ENCODE peak calls at places on chromosomes 7 and 10, in ten cellular contexts. A is anterior cingulate cortex; I is AG09319; T is HCT116; M is adrenal gland; W is NCI-H524 treated with DMSO at 0.1 percent for 48 hours; B is aorta; R is activated T-helper 1 cell treated with anti-CD3 and anti-CD28 coated beads, Interleukin-12 subunit alpha, Interleukin-12 subunit beta, Interleukin-2, Interleukin-4 antibody, amounts not matched to agents 30 ng/mL and 10 ng/mL and 1 ng/mL, durations not matched to agents 14 hours and 24 hours and 36 hours; H is neuronal stem cell; E is NCI-H1417 treated with DMSO at 0.1 percent for 48 hours. Q is an unnamed sample.

GRCh38 chr10:67114945-67115344 is 189.1 kb downstream of the LRRTM3 start:
- DNase-seq in R (no peak), H (no peak), W (no peak), A (no peak), M (no peak), I (no peak), B (no peak), E (peak), T (no peak), Q (no peak)

GRCh38 chr10:80141696-80142460 is 9.3 kb downstream of the PLAC9 start:
- DNase-seq in A (no peak), M (no peak), W (no peak), I (no peak), E (no peak), H (no peak), R (no peak), T (no peak), B (no peak), Q (no peak)

GRCh38 chr10:57696641-57697040 is 571.1 kb downstream of the IPMK start:
- DNase-seq in H (no peak), R (no peak), I (peak), E (no peak), M (no peak), A (no peak), W (no peak), T (no peak), B (no peak), Q (no peak)

GRCh38 chr7:84780158-84781124 is 406.4 kb downstream of the SEMA3D start:
- DNase-seq in H (no peak), I (no peak), W (no peak), T (no peak), E (no peak), B (peak), R (no peak), M (no peak), A (no peak), Q (no peak)

GRCh38 chr10:125692932-125693847 is 10.2 kb upstream of the TEX36 start:
- DNase-seq in W (no peak), H (no peak), A (no peak), R (no peak), E (no peak), M (no peak), T (no peak), B (no peak), I (peak), Q (no peak)

GRCh38 chr10:51000164-51000563 is 74.1 kb upstream of the PRKG1 start:
- DNase-seq in E (no peak), B (no peak), M (no peak), R (no peak), W (no peak), T (no peak), A (no peak), H (no peak), I (no peak), Q (no peak)

GRCh38 chr10:68992721-68993440 is 4.3 kb downstream of the KIFBP start:
- DNase-seq in W (no peak), H (no peak), A (no peak), T (no peak), B (peak), M (peak), I (peak), E (no peak), R (no peak), Q (no peak)

GRCh38 chr10:121448768-121449456 is 149.3 kb downstream of the FGFR2 start:
- DNase-seq in R (no peak), W (no peak), T (no peak), A (no peak), M (no peak), I (no peak), B (no peak), H (no peak), E (no peak), Q (no peak)

GRCh38 chr10:125121003-125121402 is 39.4 kb downstream of the CTBP2 start:
- DNase-seq in H (no peak), T (peak), W (no peak), A (no peak), M (no peak), B (peak), E (no peak), R (no peak), I (no peak), Q (no peak)

GRCh38 chr7:29330136-29330535 is 135.6 kb downstream of the CHN2 start:
- DNase-seq in T (no peak), B (no peak), A (no peak), W (no peak), I (no peak), E (no peak), H (no peak), M (no peak), R (no peak), Q (no peak)

GRCh38 chr7:33733865-33734650 is 171.3 kb upstream of the BMPER start:
- DNase-seq in W (no peak), H (no peak), E (no peak), A (no peak), B (no peak), I (no peak), T (no peak), R (no peak), M (no peak), Q (no peak)

GRCh38 chr10:43929122-43929521 is 280.4 kb upstream of the ZNF32 start:
- DNase-seq in A (no peak), I (no peak), B (no peak), H (no peak), R (no peak), E (no peak), W (no peak), M (no peak), T (no peak), Q (no peak)

GRCh38 chr7:2937701-2938513 is 93.8 kb upstream of the GNA12 start:
- DNase-seq in I (no peak), M (no peak), B (peak), W (no peak), T (no peak), H (no peak), E (no peak), A (no peak), R (no peak), Q (no peak)

GRCh38 chr7:29345590-29345989 is 151.0 kb downstream of the CHN2 start:
- DNase-seq in I (no peak), M (peak), R (no peak), H (peak), A (no peak), W (no peak), E (no peak), T (peak), B (peak), Q (no peak)

GRCh38 chr7:149811221-149811620 is 27.0 kb upstream of the ZNF862 start:
- DNase-seq in B (no peak), A (no peak), E (no peak), H (no peak), T (no peak), W (no peak), R (no peak), I (no peak), M (no peak), Q (no peak)

GRCh38 chr10:16644146-16644545 is 122.5 kb upstream of the C1QL3 start:
- DNase-seq in T (no peak), B (no peak), E (no peak), I (no peak), H (no peak), W (no peak), R (no peak), A (no peak), M (no peak), Q (no peak)

GRCh38 chr7:27663989-27664331 is 1.3 kb upstream of the HIBADH start:
- DNase-seq in W (no peak), M (no peak), I (no peak), A (no peak), B (no peak), R (no peak), T (no peak), E (no peak), H (no peak), Q (no peak)

Q was measured in NCI-H1694 treated with DMSO at 0.1 percent for 48 hours.